ENCODE peak calls at places on chromosomes 2 and 18, in six cellular contexts. One of them, this sample, is unnamed.

GRCh38 chr2:121254748-121255147 is 30.3 kb downstream of the TFCP2L1 start:
- DNase-seq in non-pigmented ciliary epithelial cell: no peak
- DNase-seq in glomerular endothelial cell: no peak
- DNase-seq in CD8-positive, alpha-beta memory T cell: no peak
- DNase-seq in stimulated activated CD4-positive, alpha-beta T cell treated with anti-CD3 and anti-CD28 coated beads, Interleukin-12 subunit alpha, Interleukin-12 subunit beta, amount 100 ng/mL, for 24 hours: no peak
- DNase-seq in fibroblast of the conjunctiva: no peak
- DNase-seq in this sample: peak; percentile 81

GRCh38 chr18:10965104-10965503 is 184.3 kb downstream of the PIEZO2 start:
- DNase-seq in stimulated activated CD4-positive, alpha-beta T cell treated with anti-CD3 and anti-CD28 coated beads, Interleukin-12 subunit alpha, Interleukin-12 subunit beta, amount 100 ng/mL, for 24 hours: no peak
- DNase-seq in non-pigmented ciliary epithelial cell: no peak
- DNase-seq in glomerular endothelial cell: no peak
- DNase-seq in fibroblast of the conjunctiva: no peak
- DNase-seq in CD8-positive, alpha-beta memory T cell: no peak
- DNase-seq in this sample: no peak

GRCh38 chr2:62321370-62321769 is 125.5 kb downstream of the B3GNT2 start:
- DNase-seq in CD8-positive, alpha-beta memory T cell: no peak
- DNase-seq in glomerular endothelial cell: no peak
- DNase-seq in stimulated activated CD4-positive, alpha-beta T cell treated with anti-CD3 and anti-CD28 coated beads, Interleukin-12 subunit alpha, Interleukin-12 subunit beta, amount 100 ng/mL, for 24 hours: no peak
- DNase-seq in fibroblast of the conjunctiva: no peak
- DNase-seq in non-pigmented ciliary epithelial cell: no peak
- DNase-seq in this sample: no peak

GRCh38 chr2:45754087-45755015 is 102.9 kb downstream of the PRKCE start:
- DNase-seq in fibroblast of the conjunctiva: no peak
- DNase-seq in stimulated activated CD4-positive, alpha-beta T cell treated with anti-CD3 and anti-CD28 coated beads, Interleukin-12 subunit alpha, Interleukin-12 subunit beta, amount 100 ng/mL, for 24 hours: no peak
- DNase-seq in non-pigmented ciliary epithelial cell: no peak
- DNase-seq in CD8-positive, alpha-beta memory T cell: no peak
- DNase-seq in glomerular endothelial cell: no peak
- DNase-seq in this sample: no peak

GRCh38 chr2:175233135-175233719 is 51.7 kb upstream of the ATP5MC3 start:
- DNase-seq in fibroblast of the conjunctiva: peak; percentile 24
- DNase-seq in non-pigmented ciliary epithelial cell: peak; percentile 41
- DNase-seq in CD8-positive, alpha-beta memory T cell: no peak
- DNase-seq in stimulated activated CD4-positive, alpha-beta T cell treated with anti-CD3 and anti-CD28 coated beads, Interleukin-12 subunit alpha, Interleukin-12 subunit beta, amount 100 ng/mL, for 24 hours: no peak
- DNase-seq in glomerular endothelial cell: no peak
- DNase-seq in this sample: no peak

GRCh38 chr18:24050916-24051255 is 36.3 kb downstream of the TTC39C start:
- DNase-seq in glomerular endothelial cell: no peak
- DNase-seq in fibroblast of the conjunctiva: no peak
- DNase-seq in stimulated activated CD4-positive, alpha-beta T cell treated with anti-CD3 and anti-CD28 coated beads, Interleukin-12 subunit alpha, Interleukin-12 subunit beta, amount 100 ng/mL, for 24 hours: no peak
- DNase-seq in CD8-positive, alpha-beta memory T cell: no peak
- DNase-seq in non-pigmented ciliary epithelial cell: no peak
- DNase-seq in this sample: no peak

GRCh38 chr2:195214072-195214471 is 443.0 kb upstream of the SLC39A10 start:
- DNase-seq in glomerular endothelial cell: no peak
- DNase-seq in non-pigmented ciliary epithelial cell: no peak
- DNase-seq in fibroblast of the conjunctiva: no peak
- DNase-seq in CD8-positive, alpha-beta memory T cell: no peak
- DNase-seq in stimulated activated CD4-positive, alpha-beta T cell treated with anti-CD3 and anti-CD28 coated beads, Interleukin-12 subunit alpha, Interleukin-12 subunit beta, amount 100 ng/mL, for 24 hours: no peak
- DNase-seq in this sample: no peak

GRCh38 chr2:234981197-234982095 is 29.6 kb downstream of the SH3BP4 start:
- DNase-seq in fibroblast of the conjunctiva: peak; percentile 89
- DNase-seq in non-pigmented ciliary epithelial cell: peak; percentile 97
- DNase-seq in glomerular endothelial cell: peak; percentile 95
- DNase-seq in CD8-positive, alpha-beta memory T cell: no peak
- DNase-seq in stimulated activated CD4-positive, alpha-beta T cell treated with anti-CD3 and anti-CD28 coated beads, Interleukin-12 subunit alpha, Interleukin-12 subunit beta, amount 100 ng/mL, for 24 hours: no peak
- DNase-seq in this sample: peak; percentile 71

GRCh38 chr18:27540126-27540525 is 355.0 kb upstream of the CHST9 start:
- DNase-seq in glomerular endothelial cell: no peak
- DNase-seq in CD8-positive, alpha-beta memory T cell: no peak
- DNase-seq in fibroblast of the conjunctiva: no peak
- DNase-seq in stimulated activated CD4-positive, alpha-beta T cell treated with anti-CD3 and anti-CD28 coated beads, Interleukin-12 subunit alpha, Interleukin-12 subunit beta, amount 100 ng/mL, for 24 hours: no peak
- DNase-seq in non-pigmented ciliary epithelial cell: no peak
- DNase-seq in this sample: no peak

GRCh38 chr2:10297950-10298349 is 4.8 kb upstream of the HPCAL1 start:
- DNase-seq in CD8-positive, alpha-beta memory T cell: no peak
- DNase-seq in fibroblast of the conjunctiva: peak; percentile 31
- DNase-seq in non-pigmented ciliary epithelial cell: no peak
- DNase-seq in glomerular endothelial cell: peak; percentile 57
- DNase-seq in stimulated activated CD4-positive, alpha-beta T cell treated with anti-CD3 and anti-CD28 coated beads, Interleukin-12 subunit alpha, Interleukin-12 subunit beta, amount 100 ng/mL, for 24 hours: peak; percentile 48
- DNase-seq in this sample: no peak

GRCh38 chr2:233815861-233816260 is 37.7 kb downstream of the MROH2A start:
- DNase-seq in non-pigmented ciliary epithelial cell: no peak
- DNase-seq in stimulated activated CD4-positive, alpha-beta T cell treated with anti-CD3 and anti-CD28 coated beads, Interleukin-12 subunit alpha, Interleukin-12 subunit beta, amount 100 ng/mL, for 24 hours: no peak
- DNase-seq in fibroblast of the conjunctiva: no peak
- DNase-seq in glomerular endothelial cell: no peak
- DNase-seq in CD8-positive, alpha-beta memory T cell: no peak
- DNase-seq in this sample: no peak

GRCh38 chr2:148814853-148815419 is 60.1 kb upstream of the KIF5C start:
- DNase-seq in non-pigmented ciliary epithelial cell: no peak
- DNase-seq in fibroblast of the conjunctiva: no peak
- DNase-seq in stimulated activated CD4-positive, alpha-beta T cell treated with anti-CD3 and anti-CD28 coated beads, Interleukin-12 subunit alpha, Interleukin-12 subunit beta, amount 100 ng/mL, for 24 hours: no peak
- DNase-seq in glomerular endothelial cell: no peak
- DNase-seq in CD8-positive, alpha-beta memory T cell: no peak
- DNase-seq in this sample: no peak

GRCh38 chr2:119248311-119248710 is 24.7 kb downstream of the STEAP3 start:
- DNase-seq in CD8-positive, alpha-beta memory T cell: no peak
- DNase-seq in non-pigmented ciliary epithelial cell: peak; percentile 74
- DNase-seq in glomerular endothelial cell: no peak
- DNase-seq in stimulated activated CD4-positive, alpha-beta T cell treated with anti-CD3 and anti-CD28 coated beads, Interleukin-12 subunit alpha, Interleukin-12 subunit beta, amount 100 ng/mL, for 24 hours: no peak
- DNase-seq in fibroblast of the conjunctiva: peak; percentile 67
- DNase-seq in this sample: no peak

GRCh38 chr2:137969418-137969765 is 5.1 kb downstream of the HNMT start:
- DNase-seq in fibroblast of the conjunctiva: peak; percentile 85
- DNase-seq in CD8-positive, alpha-beta memory T cell: no peak
- DNase-seq in non-pigmented ciliary epithelial cell: peak; percentile 68
- DNase-seq in glomerular endothelial cell: peak; percentile 78
- DNase-seq in stimulated activated CD4-positive, alpha-beta T cell treated with anti-CD3 and anti-CD28 coated beads, Interleukin-12 subunit alpha, Interleukin-12 subunit beta, amount 100 ng/mL, for 24 hours: no peak
- DNase-seq in this sample: peak; percentile 58

GRCh38 chr2:43429366-43429765 is 166.5 kb downstream of the THADA start:
- DNase-seq in fibroblast of the conjunctiva: no peak
- DNase-seq in CD8-positive, alpha-beta memory T cell: no peak
- DNase-seq in non-pigmented ciliary epithelial cell: no peak
- DNase-seq in stimulated activated CD4-positive, alpha-beta T cell treated with anti-CD3 and anti-CD28 coated beads, Interleukin-12 subunit alpha, Interleukin-12 subunit beta, amount 100 ng/mL, for 24 hours: no peak
- DNase-seq in glomerular endothelial cell: no peak
- DNase-seq in this sample: no peak

GRCh38 chr18:31325051-31325450 is 7.1 kb downstream of the DSG1 start:
- DNase-seq in CD8-positive, alpha-beta memory T cell: no peak
- DNase-seq in non-pigmented ciliary epithelial cell: peak; percentile 80
- DNase-seq in stimulated activated CD4-positive, alpha-beta T cell treated with anti-CD3 and anti-CD28 coated beads, Interleukin-12 subunit alpha, Interleukin-12 subunit beta, amount 100 ng/mL, for 24 hours: no peak
- DNase-seq in fibroblast of the conjunctiva: peak; percentile 85
- DNase-seq in glomerular endothelial cell: no peak
- DNase-seq in this sample: no peak

GRCh38 chr2:99597616-99598015 is 107.8 kb upstream of the REV1 start:
- DNase-seq in glomerular endothelial cell: no peak
- DNase-seq in non-pigmented ciliary epithelial cell: no peak
- DNase-seq in stimulated activated CD4-positive, alpha-beta T cell treated with anti-CD3 and anti-CD28 coated beads, Interleukin-12 subunit alpha, Interleukin-12 subunit beta, amount 100 ng/mL, for 24 hours: no peak
- DNase-seq in CD8-positive, alpha-beta memory T cell: no peak
- DNase-seq in fibroblast of the conjunctiva: no peak
- DNase-seq in this sample: no peak

GRCh38 chr18:79788096-79789085 is 9.3 kb upstream of the KCNG2 start:
- DNase-seq in fibroblast of the conjunctiva: no peak
- DNase-seq in CD8-positive, alpha-beta memory T cell: no peak
- DNase-seq in glomerular endothelial cell: no peak
- DNase-seq in stimulated activated CD4-positive, alpha-beta T cell treated with anti-CD3 and anti-CD28 coated beads, Interleukin-12 subunit alpha, Interleukin-12 subunit beta, amount 100 ng/mL, for 24 hours: no peak
- DNase-seq in non-pigmented ciliary epithelial cell: no peak
- DNase-seq in this sample: no peak

GRCh38 chr2:85564144-85564563 is 2.9 kb upstream of the GGCX start:
- DNase-seq in CD8-positive, alpha-beta memory T cell: no peak
- DNase-seq in stimulated activated CD4-positive, alpha-beta T cell treated with anti-CD3 and anti-CD28 coated beads, Interleukin-12 subunit alpha, Interleukin-12 subunit beta, amount 100 ng/mL, for 24 hours: no peak
- DNase-seq in fibroblast of the conjunctiva: no peak
- DNase-seq in non-pigmented ciliary epithelial cell: no peak
- DNase-seq in glomerular endothelial cell: no peak
- DNase-seq in this sample: no peak

GRCh38 chr18:27956001-27956400 is 220.9 kb downstream of the CDH2 start:
- DNase-seq in non-pigmented ciliary epithelial cell: no peak
- DNase-seq in CD8-positive, alpha-beta memory T cell: no peak
- DNase-seq in glomerular endothelial cell: no peak
- DNase-seq in stimulated activated CD4-positive, alpha-beta T cell treated with anti-CD3 and anti-CD28 coated beads, Interleukin-12 subunit alpha, Interleukin-12 subunit beta, amount 100 ng/mL, for 24 hours: no peak
- DNase-seq in fibroblast of the conjunctiva: no peak
- DNase-seq in this sample: no peak

GRCh38 chr2:85368921-85369320 is 14.4 kb downstream of the ELMOD3 start:
- DNase-seq in CD8-positive, alpha-beta memory T cell: no peak
- DNase-seq in stimulated activated CD4-positive, alpha-beta T cell treated with anti-CD3 and anti-CD28 coated beads, Interleukin-12 subunit alpha, Interleukin-12 subunit beta, amount 100 ng/mL, for 24 hours: no peak
- DNase-seq in non-pigmented ciliary epithelial cell: no peak
- DNase-seq in fibroblast of the conjunctiva: no peak
- DNase-seq in glomerular endothelial cell: no peak
- DNase-seq in this sample: no peak

GRCh38 chr2:95282458-95282857 is 8.2 kb downstream of the PROM2 start:
- DNase-seq in CD8-positive, alpha-beta memory T cell: no peak
- DNase-seq in fibroblast of the conjunctiva: no peak
- DNase-seq in stimulated activated CD4-positive, alpha-beta T cell treated with anti-CD3 and anti-CD28 coated beads, Interleukin-12 subunit alpha, Interleukin-12 subunit beta, amount 100 ng/mL, for 24 hours: no peak
- DNase-seq in glomerular endothelial cell: no peak
- DNase-seq in non-pigmented ciliary epithelial cell: no peak
- DNase-seq in this sample: no peak

GRCh38 chr2:169734172-169734847 is 678 bp downstream of the KLHL23 start:
- DNase-seq in fibroblast of the conjunctiva: no peak
- DNase-seq in non-pigmented ciliary epithelial cell: no peak
- DNase-seq in glomerular endothelial cell: no peak
- DNase-seq in CD8-positive, alpha-beta memory T cell: no peak
- DNase-seq in stimulated activated CD4-positive, alpha-beta T cell treated with anti-CD3 and anti-CD28 coated beads, Interleukin-12 subunit alpha, Interleukin-12 subunit beta, amount 100 ng/mL, for 24 hours: no peak
- DNase-seq in this sample: no peak